ENCODE peak calls at places on chromosomes 13 and 19, in seven cellular contexts. H, L, S, F, Z, C and V are unnamed samples.

GRCh38 chr13:46181799-46182490 is at the start of gene LCP1:
- DNase-seq in Z (no peak), C (peak; percentile 97), F (no peak), S (peak; percentile 30), H (no peak), L (no peak), V (no peak)

GRCh38 chr19:5113101-5113557 is 144.2 kb downstream of the KDM4B start:
- DNase-seq in C (no peak), L (no peak), S (no peak), F (no peak), H (no peak), Z (no peak), V (no peak)

GRCh38 chr19:2759392-2759791 is 19.6 kb upstream of the SLC39A3 start:
- DNase-seq in H (no peak), Z (no peak), S (no peak), L (no peak), F (no peak), C (no peak), V (no peak)

GRCh38 chr19:16319466-16319865 is 5.2 kb upstream of the KLF2 start:
- DNase-seq in C (no peak), F (no peak), H (no peak), L (no peak), Z (no peak), S (no peak), V (no peak)

GRCh38 chr13:110010433-110011135 is 224.2 kb upstream of the IRS2 start:
- DNase-seq in C (no peak), H (no peak), F (no peak), S (no peak), L (no peak), Z (no peak), V (no peak)

GRCh38 chr19:52689804-52690394 is 44.9 kb downstream of the ZNF611 start:
- DNase-seq in S (peak; percentile 40), Z (peak; percentile 65), H (peak; percentile 36), L (peak; percentile 69), F (no peak), C (no peak), V (no peak)

GRCh38 chr19:19259741-19260140 is 13.4 kb downstream of the TM6SF2 start:
- DNase-seq in H (no peak), L (peak; percentile 4), F (no peak), C (no peak), S (no peak), Z (no peak), V (no peak)

GRCh38 chr13:30486230-30487074 is 20.7 kb upstream of the HMGB1 start:
- DNase-seq in S (peak; percentile 36), C (no peak), Z (no peak), L (no peak), H (no peak), F (no peak), V (peak; percentile 1)

GRCh38 chr19:6768236-6768785 is 1.1 kb upstream of the SH2D3A start:
- DNase-seq in Z (peak; percentile 43), L (no peak), C (no peak), H (no peak), S (no peak), F (no peak), V (no peak)

GRCh38 chr19:56725829-56726424 is 54.4 kb upstream of the ZNF835 start:
- DNase-seq in S (no peak), F (no peak), L (no peak), Z (no peak), H (no peak), C (no peak), V (no peak)

GRCh38 chr19:47264629-47265028 is 8.3 kb downstream of the CCDC9 start:
- DNase-seq in C (no peak), S (no peak), L (no peak), H (no peak), Z (no peak), F (no peak), V (no peak)

GRCh38 chr19:48968813-48969218 is 3.7 kb downstream of the FTL start:
- DNase-seq in H (no peak), F (no peak), Z (no peak), S (no peak), C (no peak), L (no peak), V (no peak)

GRCh38 chr13:18954254-18954653 is 227.4 kb downstream of the TUBA3C start:
- DNase-seq in H (no peak), Z (no peak), L (peak; percentile 20), S (no peak), F (no peak), C (no peak), V (no peak)

GRCh38 chr13:97224544-97225324 is 2.6 kb downstream of the MBNL2 start:
- DNase-seq in C (no peak), H (no peak), L (no peak), S (peak; percentile 42), F (no peak), Z (peak; percentile 43), V (no peak)

GRCh38 chr19:27734496-27735220 is 1478.3 kb downstream of the UQCRFS1 start:
- DNase-seq in Z (no peak), C (no peak), F (no peak), S (no peak), L (no peak), H (no peak), V (no peak)